ENCODE peak calls at places on chromosomes 2 and 18, in ten cellular contexts. X is ovary, G is IMR-90, L is neural progenitor cell, Q is hepatocyte, S is lower lobe of right lung, N is lung, V is DND-41, D is HL-60, E is coronary artery. T is an unnamed sample.

GRCh38 chr2:200104015-200104414 is 148.6 kb downstream of the MAIP1 start:
- DNase-seq in X (no peak), G (peak), L (no peak), Q (no peak), S (no peak), N (no peak), V (no peak), D (no peak), E (no peak), T (peak)

GRCh38 chr2:138649571-138649970 is 130.6 kb downstream of the NXPH2 start:
- DNase-seq in X (no peak), G (no peak), L (no peak), Q (peak), S (no peak), N (no peak), V (no peak), D (no peak), E (no peak), T (no peak)

GRCh38 chr2:224573724-224574123 is 11.4 kb downstream of the CUL3 start:
- DNase-seq in X (no peak), G (no peak), L (no peak), Q (no peak), S (no peak), N (no peak), V (no peak), D (no peak), E (no peak), T (no peak)

GRCh38 chr2:214575030-214575949 is 164.4 kb downstream of the VWC2L start:
- DNase-seq in X (no peak), G (no peak), L (no peak), Q (no peak), S (no peak), N (no peak), V (no peak), D (no peak), E (no peak), T (no peak)

GRCh38 chr2:88590998-88591613 is 36.2 kb downstream of the EIF2AK3 start:
- DNase-seq in X (no peak), G (peak), L (peak), Q (peak), S (no peak), N (peak), V (peak), D (peak), E (no peak), T (peak)

GRCh38 chr18:6917082-6917481 is 187.6 kb downstream of the ARHGAP28 start:
- DNase-seq in X (no peak), G (peak), L (no peak), Q (no peak), S (no peak), N (no peak), V (no peak), D (no peak), E (no peak), T (no peak)

GRCh38 chr2:216299130-216299529 is 73.2 kb downstream of the MARCHF4 start:
- DNase-seq in X (no peak), G (no peak), L (no peak), Q (no peak), S (no peak), N (no peak), V (no peak), D (no peak), E (no peak), T (no peak)

GRCh38 chr2:158968396-158969161 is at the start of gene TANC1:
- DNase-seq in X (peak), G (peak), L (peak), Q (peak), S (peak), N (peak), V (peak), D (peak), E (peak), T (peak)

GRCh38 chr2:86622409-86622877 is 1.2 kb downstream of the RNF103 start:
- DNase-seq in X (peak), G (peak), L (peak), Q (peak), S (peak), N (peak), V (peak), D (peak), E (peak), T (peak)

GRCh38 chr2:69954069-69954468 is 7.4 kb downstream of the ASPRV1 start:
- DNase-seq in X (no peak), G (no peak), L (no peak), Q (no peak), S (no peak), N (no peak), V (no peak), D (no peak), E (no peak), T (no peak)

GRCh38 chr2:100260712-100261620 is 61.3 kb downstream of the LONRF2 start:
- DNase-seq in X (peak), G (peak), L (peak), Q (peak), S (no peak), N (peak), V (peak), D (peak), E (peak), T (peak)

GRCh38 chr2:67260348-67261277 is 136.5 kb upstream of the ETAA1 start:
- DNase-seq in X (peak), G (peak), L (no peak), Q (peak), S (peak), N (peak), V (no peak), D (no peak), E (peak), T (peak)

GRCh38 chr2:25378731-25379490 is 37.2 kb upstream of the DNMT3A start:
- DNase-seq in X (no peak), G (no peak), L (no peak), Q (peak), S (peak), N (no peak), V (no peak), D (no peak), E (no peak), T (no peak)

GRCh38 chr2:173914055-173914922 is 50.9 kb downstream of the SP3 start:
- DNase-seq in X (no peak), G (no peak), L (no peak), Q (no peak), S (no peak), N (no peak), V (no peak), D (no peak), E (no peak), T (no peak)

GRCh38 chr18:2222270-2223185 is 348.8 kb downstream of the METTL4 start:
- DNase-seq in X (no peak), G (no peak), L (no peak), Q (peak), S (no peak), N (no peak), V (no peak), D (no peak), E (no peak), T (no peak)

GRCh38 chr2:1891147-1891546 is 146.8 kb upstream of the PXDN start:
- DNase-seq in X (no peak), G (no peak), L (no peak), Q (no peak), S (no peak), N (no peak), V (no peak), D (no peak), E (no peak), T (no peak)

GRCh38 chr2:72515696-72516095 is 310.1 kb downstream of the EXOC6B start:
- DNase-seq in X (no peak), G (no peak), L (no peak), Q (no peak), S (no peak), N (no peak), V (no peak), D (no peak), E (no peak), T (no peak)

GRCh38 chr2:237414056-237414661 is at the start of gene COL6A3:
- DNase-seq in X (peak), G (peak), L (no peak), Q (peak), S (no peak), N (peak), V (no peak), D (no peak), E (no peak), T (no peak)

GRCh38 chr2:108971661-108972566 is 17.1 kb downstream of the EDAR start:
- DNase-seq in X (no peak), G (no peak), L (no peak), Q (no peak), S (no peak), N (no peak), V (no peak), D (no peak), E (no peak), T (no peak)

GRCh38 chr2:191441761-191442160 is 196.6 kb downstream of the MYO1B start:
- DNase-seq in X (no peak), G (peak), L (no peak), Q (peak), S (no peak), N (no peak), V (no peak), D (no peak), E (no peak), T (peak)

GRCh38 chr2:160976797-160977196 is 183.4 kb upstream of the TANK start:
- DNase-seq in X (no peak), G (no peak), L (no peak), Q (no peak), S (no peak), N (no peak), V (no peak), D (no peak), E (no peak), T (no peak)

GRCh38 chr2:174643356-174643755 is 45.8 kb upstream of the WIPF1 start:
- DNase-seq in X (no peak), G (no peak), L (no peak), Q (no peak), S (no peak), N (no peak), V (no peak), D (no peak), E (no peak), T (no peak)

GRCh38 chr2:203070615-203071547 is 56.2 kb downstream of the NBEAL1 start:
- DNase-seq in X (no peak), G (no peak), L (no peak), Q (peak), S (no peak), N (no peak), V (no peak), D (no peak), E (no peak), T (no peak)

GRCh38 chr18:35933982-35934381 is 38.5 kb upstream of the RMP24 start:
- DNase-seq in X (no peak), G (no peak), L (no peak), Q (no peak), S (no peak), N (peak), V (no peak), D (no peak), E (no peak), T (no peak)

GRCh38 chr2:54673501-54673998 is 49.9 kb upstream of the EML6 start:
- DNase-seq in X (peak), G (no peak), L (no peak), Q (no peak), S (peak), N (peak), V (peak), D (no peak), E (peak), T (no peak)

GRCh38 chr2:147026261-147026660 is 818.6 kb upstream of the ACVR2A start:
- DNase-seq in X (no peak), G (no peak), L (no peak), Q (no peak), S (no peak), N (no peak), V (no peak), D (no peak), E (no peak), T (no peak)

GRCh38 chr2:67625671-67626070 is 228.5 kb downstream of the ETAA1 start:
- DNase-seq in X (no peak), G (peak), L (no peak), Q (no peak), S (no peak), N (no peak), V (no peak), D (no peak), E (no peak), T (peak)

GRCh38 chr2:9967053-9967775 is 15.7 kb downstream of the GRHL1 start:
- DNase-seq in X (no peak), G (no peak), L (no peak), Q (no peak), S (no peak), N (no peak), V (no peak), D (no peak), E (no peak), T (no peak)

GRCh38 chr2:27890146-27891062 is at the start of the genes BABAM2 and RBKS:
- DNase-seq in X (peak), G (peak), L (peak), Q (peak), S (peak), N (peak), V (peak), D (peak), E (peak), T (peak)

GRCh38 chr2:203412555-203413331 is 84.5 kb downstream of the ABI2 start:
- DNase-seq in X (no peak), G (no peak), L (no peak), Q (no peak), S (no peak), N (no peak), V (no peak), D (no peak), E (no peak), T (no peak)

GRCh38 chr2:230759481-230760191 is 47.0 kb downstream of the CAB39 start:
- DNase-seq in X (no peak), G (no peak), L (no peak), Q (peak), S (no peak), N (no peak), V (no peak), D (no peak), E (no peak), T (no peak)

GRCh38 chr2:39706350-39706749 is 40.6 kb downstream of the TMEM178A start:
- DNase-seq in X (no peak), G (no peak), L (no peak), Q (no peak), S (no peak), N (no peak), V (no peak), D (no peak), E (no peak), T (no peak)

GRCh38 chr2:54465143-54465542 is 9.0 kb downstream of the SPTBN1 start:
- DNase-seq in X (no peak), G (no peak), L (no peak), Q (no peak), S (no peak), N (no peak), V (no peak), D (no peak), E (no peak), T (no peak)

GRCh38 chr2:178194600-178195389 is 483 bp downstream of the OSBPL6 start:
- DNase-seq in X (peak), G (peak), L (peak), Q (peak), S (peak), N (peak), V (no peak), D (peak), E (peak), T (peak)

GRCh38 chr2:224545884-224546644 is 39.1 kb downstream of the CUL3 start:
- DNase-seq in X (no peak), G (peak), L (no peak), Q (no peak), S (no peak), N (no peak), V (no peak), D (no peak), E (no peak), T (no peak)

GRCh38 chr2:120622886-120623753 is 112.5 kb upstream of the GLI2 start:
- DNase-seq in X (no peak), G (no peak), L (no peak), Q (no peak), S (no peak), N (no peak), V (no peak), D (no peak), E (no peak), T (no peak)

GRCh38 chr2:161134547-161135518 is 25.4 kb upstream of the TANK start:
- DNase-seq in X (peak), G (no peak), L (peak), Q (no peak), S (no peak), N (no peak), V (no peak), D (no peak), E (no peak), T (peak)

GRCh38 chr2:63056309-63057065 is 5.9 kb downstream of the OTX1 start:
- DNase-seq in X (no peak), G (no peak), L (peak), Q (peak), S (no peak), N (no peak), V (no peak), D (no peak), E (no peak), T (no peak)

GRCh38 chr2:96204836-96205235 is 3.8 kb downstream of the STARD7 start:
- DNase-seq in X (no peak), G (no peak), L (no peak), Q (no peak), S (no peak), N (no peak), V (no peak), D (no peak), E (no peak), T (no peak)

GRCh38 chr18:80166240-80166639 is 57.2 kb downstream of the ADNP2 start:
- DNase-seq in X (no peak), G (no peak), L (no peak), Q (no peak), S (peak), N (no peak), V (no peak), D (no peak), E (peak), T (no peak)

GRCh38 chr2:85605406-85606115 is 3.1 kb upstream of the TMEM150A start:
- DNase-seq in X (no peak), G (peak), L (no peak), Q (peak), S (no peak), N (peak), V (no peak), D (no peak), E (no peak), T (peak)
- H3K27ac ChIP-seq in X (no peak), G (peak), L (no peak), Q (peak), S (peak), N (no peak), V (no peak), D (no peak), E (peak), T (no peak)

GRCh38 chr2:218893349-218894167 is 12.9 kb downstream of the WNT10A start:
- DNase-seq in X (no peak), G (no peak), L (no peak), Q (no peak), S (no peak), N (no peak), V (no peak), D (no peak), E (peak), T (no peak)
- H3K4me3 ChIP-seq in X (peak), G (no peak), L (peak), Q (peak), S (peak), N (no peak), V (peak), D (peak), E (peak), T (no peak)

DNA sequence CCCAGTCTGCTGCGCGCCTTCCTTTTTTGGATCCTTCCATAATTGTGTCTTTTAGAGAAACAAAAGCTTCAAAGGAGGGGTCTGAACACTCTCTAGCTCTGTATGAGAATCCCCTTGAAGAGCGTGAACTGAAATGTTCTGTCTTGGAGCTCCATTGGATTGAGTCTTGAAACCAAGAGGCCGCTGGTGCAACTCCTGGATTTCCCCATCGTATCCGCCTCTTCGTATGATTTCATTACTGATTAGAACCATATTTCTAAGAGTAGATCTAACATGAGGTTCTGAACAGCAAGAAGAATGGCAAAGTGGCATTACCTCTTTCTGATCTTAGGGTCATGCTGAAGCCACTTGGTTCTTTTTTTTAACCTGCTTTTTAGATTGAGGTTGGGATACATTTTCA is 31.4 kb upstream of the NRP2 start:
- DNase-seq in X (no peak), G (no peak), L (no peak), Q (no peak), S (no peak), N (no peak), V (no peak), D (no peak), E (no peak), T (no peak)
- H3K27ac ChIP-seq in X (no peak), G (no peak), L (no peak), Q (no peak), S (no peak), N (no peak), V (no peak), D (no peak), E (no peak), T (no peak)

GRCh38 chr2:240250985-240251847 is 110.8 kb upstream of the OTOS start:
- DNase-seq in X (peak), G (peak), L (peak), Q (peak), S (peak), N (peak), V (no peak), D (no peak), E (peak), T (peak)
- H3K4me3 ChIP-seq in X (peak), G (no peak), L (no peak), Q (no peak), S (peak), N (no peak), V (no peak), D (no peak), E (peak), T (peak)

DNA sequence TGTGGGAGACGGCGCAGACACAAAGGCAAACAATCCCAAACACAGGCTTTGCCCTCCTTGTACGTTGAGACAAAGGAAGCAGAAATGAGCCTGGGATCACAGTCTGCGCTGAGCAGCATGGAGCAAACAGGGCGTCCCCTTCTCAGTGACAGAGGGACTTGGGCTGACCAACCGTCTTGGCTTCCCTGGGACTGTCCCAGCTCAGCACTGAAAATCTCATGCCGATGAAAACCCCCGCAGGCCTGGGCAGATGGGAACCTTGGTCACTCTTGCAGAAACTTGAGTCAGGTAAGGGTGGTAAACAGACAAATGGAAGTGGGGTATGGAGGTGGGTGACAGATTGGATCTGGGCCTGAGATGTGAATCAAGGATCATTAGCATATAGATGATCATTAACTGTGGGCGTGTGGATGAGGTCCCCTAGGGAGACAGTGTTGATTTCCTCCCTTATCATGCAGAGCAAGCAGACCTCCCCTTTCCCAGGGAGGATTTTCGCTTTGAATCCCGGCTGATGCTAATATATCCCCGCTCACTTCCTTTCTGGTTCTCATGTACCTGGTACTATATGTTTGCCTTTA is 19.1 kb upstream of the SH3BP4 start:
- DNase-seq in X (no peak), G (no peak), L (peak), Q (no peak), S (no peak), N (no peak), V (no peak), D (no peak), E (no peak), T (no peak)
- H3K27ac ChIP-seq in X (no peak), G (no peak), L (no peak), Q (no peak), S (no peak), N (no peak), V (no peak), D (no peak), E (no peak), T (no peak)

GRCh38 chr2:113021312-113021711 is 16.1 kb downstream of the IL36A start:
- DNase-seq in X (no peak), G (no peak), L (no peak), Q (no peak), S (no peak), N (no peak), V (no peak), D (no peak), E (no peak), T (no peak)

GRCh38 chr2:113024730-113025129 is 19.5 kb downstream of the IL36A start:
- DNase-seq in X (no peak), G (no peak), L (no peak), Q (no peak), S (no peak), N (no peak), V (no peak), D (no peak), E (no peak), T (no peak)

GRCh38 chr2:113028112-113028511 is 22.9 kb downstream of the IL36A start:
- DNase-seq in X (no peak), G (no peak), L (no peak), Q (no peak), S (no peak), N (no peak), V (no peak), D (no peak), E (no peak), T (no peak)

GRCh38 chr2:113027691-113028090 is 22.4 kb downstream of the IL36A start:
- DNase-seq in X (no peak), G (no peak), L (no peak), Q (no peak), S (no peak), N (no peak), V (no peak), D (no peak), E (no peak), T (no peak)

GRCh38 chr2:113025751-113026150 is 20.5 kb downstream of the IL36A start:
- DNase-seq in X (no peak), G (no peak), L (no peak), Q (no peak), S (no peak), N (no peak), V (no peak), D (no peak), E (no peak), T (no peak)
- H3K4me3 ChIP-seq in X (no peak), G (no peak), L (no peak), Q (no peak), S (no peak), N (no peak), V (no peak), D (no peak), E (no peak), T (no peak)

GRCh38 chr2:187078297-187078696 is 229.3 kb upstream of the ZSWIM2 start:
- DNase-seq in X (no peak), G (peak), L (no peak), Q (peak), S (no peak), N (no peak), V (no peak), D (no peak), E (no peak), T (no peak)

GRCh38 chr2:187079901-187080300 is 230.9 kb upstream of the ZSWIM2 start:
- DNase-seq in X (no peak), G (no peak), L (no peak), Q (no peak), S (no peak), N (no peak), V (no peak), D (no peak), E (no peak), T (peak)

GRCh38 chr2:187075106-187076070 is 226.4 kb upstream of the ZSWIM2 start:
- DNase-seq in X (no peak), G (no peak), L (no peak), Q (peak), S (no peak), N (no peak), V (no peak), D (no peak), E (no peak), T (peak)
- H3K27ac ChIP-seq in X (no peak), G (no peak), L (no peak), Q (no peak), S (peak), N (no peak), V (no peak), D (no peak), E (no peak), T (no peak)

T was measured in SJCRH30.